ENCODE peak calls at places on chromosomes 4 and X, in seven cellular contexts. A is H7, M is fibroblast of the aortic adventitia, X is adipocyte, H is upper lobe of right lung, B is right cardiac atrium, F is astrocyte of the spinal cord. K is an unnamed sample.

GRCh38 chrX:132463411-132463810 is 25.4 kb downstream of the MBNL3 start:
- DNase-seq in A (peak), M (peak), B (no peak), X (no peak), H (no peak), F (no peak), K (no peak)

GRCh38 chrX:34638116-34638515 is 19.0 kb downstream of the TMEM47 start:
- DNase-seq in F (peak), X (peak), B (no peak), H (no peak), A (no peak), M (peak), K (no peak)

GRCh38 chrX:154074199-154074598 is 23.3 kb downstream of the MECP2 start:
- DNase-seq in H (no peak), X (peak), A (peak), B (no peak), M (peak), F (peak), K (no peak)

GRCh38 chr4:70570796-70571195 is 21.3 kb upstream of the AMBN start:
- DNase-seq in H (no peak), A (no peak), M (no peak), B (no peak), X (no peak), F (no peak), K (no peak)

GRCh38 chr4:57303012-57303751 is 193.0 kb upstream of the IGFBP7 start:
- DNase-seq in B (no peak), M (no peak), A (peak), H (no peak), F (no peak), X (no peak), K (no peak)

GRCh38 chrX:129945131-129945530 is 37.3 kb upstream of the BCORL1 start:
- DNase-seq in H (no peak), X (peak), M (no peak), B (no peak), A (no peak), F (no peak), K (no peak)

GRCh38 chr4:52015366-52015765 is 4.8 kb downstream of the LRRC66 start:
- DNase-seq in M (peak), B (no peak), F (no peak), X (peak), A (peak), H (no peak), K (no peak)

GRCh38 chrX:131854586-131854985 is 168.5 kb upstream of the STK26 start:
- DNase-seq in H (no peak), A (no peak), B (no peak), F (peak), M (peak), X (peak), K (no peak)

GRCh38 chr4:104451573-104451972 is 43.1 kb downstream of the CXXC4 start:
- DNase-seq in F (peak), A (no peak), X (peak), M (no peak), B (no peak), H (no peak), K (no peak)

GRCh38 chr4:163776961-163777360 is 282.5 kb downstream of the TMA16 start:
- DNase-seq in A (no peak), B (no peak), F (no peak), H (no peak), X (no peak), M (no peak), K (no peak)

GRCh38 chr4:11505225-11505971 is 76.7 kb upstream of the HS3ST1 start:
- DNase-seq in X (no peak), B (no peak), F (peak), A (no peak), M (peak), H (no peak), K (no peak)

GRCh38 chrX:11210397-11210796 is 82.8 kb upstream of the AMELX start:
- DNase-seq in M (peak), H (no peak), X (peak), F (no peak), B (no peak), A (no peak), K (no peak)

GRCh38 chr4:94926936-94927335 is 169.2 kb downstream of the BMPR1B start:
- DNase-seq in B (no peak), F (no peak), A (no peak), M (no peak), X (no peak), H (no peak), K (no peak)

GRCh38 chr4:41143721-41144379 is 70.5 kb downstream of the APBB2 start:
- DNase-seq in X (peak), B (no peak), A (no peak), H (no peak), F (no peak), M (peak), K (no peak)
- H3K4me3 ChIP-seq in X (peak), B (no peak), A (no peak), H (no peak), F (no peak), M (peak), K (peak)

DNA sequence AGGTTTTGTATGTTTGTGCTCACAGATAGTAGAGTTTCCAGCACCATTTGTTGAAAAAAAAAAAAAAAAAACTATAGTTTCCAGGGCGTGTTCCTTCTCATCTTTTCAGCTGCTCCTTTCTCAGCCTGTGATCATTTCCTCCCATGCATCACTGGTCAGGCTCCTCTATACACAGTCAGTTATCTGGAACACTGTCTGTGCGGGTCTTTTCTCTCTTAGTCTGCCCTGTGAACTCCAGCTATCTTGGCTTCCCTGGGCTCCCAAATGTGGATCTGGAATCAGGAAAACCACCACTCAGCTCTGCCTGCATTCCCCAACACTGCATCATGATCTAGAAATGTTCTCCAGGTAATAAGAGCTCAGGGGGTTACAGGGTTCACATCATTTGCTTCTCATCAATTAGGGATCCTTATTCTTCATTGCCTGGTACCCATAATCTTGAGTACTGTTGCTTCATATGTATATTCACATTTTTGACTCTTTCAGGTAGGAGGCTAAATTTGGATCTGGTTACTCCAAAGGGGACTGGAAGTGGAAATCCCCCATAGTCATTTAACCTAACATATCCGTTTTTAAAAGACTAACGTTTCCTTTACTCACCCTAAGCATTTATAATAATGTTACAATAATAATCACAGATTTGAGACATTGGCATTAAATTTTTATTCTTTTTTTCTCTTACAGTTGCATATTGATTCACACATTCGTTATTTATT is 221.8 kb upstream of the KLF3 start:
- DNase-seq in H (no peak), F (no peak), A (no peak), X (no peak), B (no peak), M (no peak), K (no peak)
- H3K4me3 ChIP-seq in H (no peak), F (no peak), A (no peak), X (no peak), B (no peak), M (no peak), K (no peak)

GRCh38 chr4:12645732-12646131 is 838.4 kb downstream of the RAB28 start:
- DNase-seq in B (no peak), F (no peak), M (no peak), H (no peak), X (no peak), A (no peak), K (no peak)

GRCh38 chr4:12644261-12644660 is 839.9 kb downstream of the RAB28 start:
- DNase-seq in B (no peak), A (no peak), F (no peak), M (no peak), H (no peak), X (no peak), K (no peak)
- H3K4me3 ChIP-seq in B (no peak), A (no peak), F (no peak), M (no peak), H (no peak), X (no peak), K (no peak)

GRCh38 chrX:868248-868647 is 237.7 kb downstream of the SHOX start:
- DNase-seq in A (no peak), H (no peak), M (no peak), B (no peak), F (no peak), X (no peak), K (no peak)

GRCh38 chrX:866441-866990 is 235.9 kb downstream of the SHOX start:
- DNase-seq in B (no peak), M (no peak), A (no peak), H (no peak), X (no peak), F (no peak), K (no peak)

GRCh38 chrX:861335-861890 is 230.8 kb downstream of the SHOX start:
- DNase-seq in M (no peak), H (no peak), F (no peak), X (peak), B (no peak), A (no peak), K (no peak)

DNA sequence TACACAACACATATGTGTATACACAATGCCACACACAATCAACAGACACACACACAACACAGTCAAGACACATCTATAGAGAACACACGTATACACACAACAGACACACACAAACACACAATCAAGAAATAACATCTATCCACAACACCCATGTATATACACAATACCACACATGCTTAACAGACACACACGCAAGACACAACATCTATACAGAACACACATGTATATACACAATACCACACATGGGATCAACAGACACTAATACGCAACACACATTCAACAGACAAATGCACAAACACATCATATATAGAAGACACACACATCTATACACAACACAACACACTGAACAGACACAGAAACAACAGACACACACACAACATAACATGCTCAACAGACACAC is 234.8 kb downstream of the SHOX start:
- DNase-seq in M (no peak), F (no peak), A (no peak), H (no peak), B (no peak), X (no peak), K (no peak)
- H3K4me3 ChIP-seq in M (no peak), F (no peak), A (no peak), H (no peak), B (no peak), X (no peak), K (no peak)